ENCODE peak calls at places on chromosomes 13 and 19, in seven cellular contexts. D, Q, C, R, Y, M and K are unnamed samples.

GRCh38 chr13:92808007-92808406 is 418.6 kb upstream of the GPC6 start:
- DNase-seq in Q (no peak), C (peak; percentile 45), Y (no peak), R (no peak), D (no peak), M (no peak), K (no peak)

GRCh38 chr19:40682431-40682964 is 8.0 kb downstream of the NUMBL start:
- DNase-seq in D (no peak), C (no peak), R (no peak), Q (no peak), Y (no peak), M (no peak), K (no peak)

GRCh38 chr19:56377105-56377924 is 16.0 kb downstream of the ZNF582 start:
- DNase-seq in M (no peak), D (peak; percentile 40), Y (no peak), R (no peak), C (no peak), Q (no peak), K (no peak)

GRCh38 chr13:37118002-37118401 is 12.5 kb upstream of the CSNK1A1L start:
- DNase-seq in D (no peak), Y (no peak), R (no peak), M (no peak), Q (no peak), C (no peak), K (no peak)

GRCh38 chr19:36378625-36379509 is at the start of gene ZFP14:
- DNase-seq in C (peak; percentile 91), M (peak; percentile 92), Y (peak; percentile 94), R (peak; percentile 92), D (peak; percentile 83), Q (peak; percentile 90), K (peak; percentile 95)

GRCh38 chr13:114140909-114141255 is 8.5 kb upstream of the RASA3 start:
- DNase-seq in C (no peak), Q (no peak), Y (no peak), D (no peak), M (no peak), R (no peak), K (no peak)

GRCh38 chr13:111119966-111120365 is 4.9 kb downstream of the ARHGEF7 start:
- DNase-seq in M (no peak), Q (no peak), R (no peak), D (no peak), C (peak; percentile 34), Y (no peak), K (peak; percentile 21)

GRCh38 chr13:39263033-39263432 is 224.8 kb downstream of the NHLRC3 start:
- DNase-seq in M (peak; percentile 56), D (peak; percentile 8), Y (peak; percentile 51), C (peak; percentile 23), R (peak; percentile 50), Q (no peak), K (peak; percentile 61)

GRCh38 chr19:1273263-1274041 is 1.9 kb upstream of the FAM174C start:
- DNase-seq in M (peak; percentile 46), R (no peak), D (no peak), C (no peak), Y (no peak), Q (no peak), K (no peak)

GRCh38 chr19:14517840-14518505 is at the start of gene DNAJB1:
- DNase-seq in M (peak; percentile 62), R (peak; percentile 66), Y (peak; percentile 48), Q (peak; percentile 43), C (peak; percentile 64), D (peak; percentile 62), K (peak; percentile 79)